ENCODE peak calls at places on chromosomes 6 and 20, in five cellular contexts. C is mesenchymal stem cell, R is MM.1S, T is fibroblast of lung, O is PC-9. A is an unnamed sample.

GRCh38 chr6:112649853-112650252 is 302.7 kb downstream of the RFPL4B start:
- DNase-seq in C (no peak), R (peak), T (no peak), O (no peak), A (no peak)

GRCh38 chr6:22184371-22184770 is 112.5 kb downstream of the PRL start:
- DNase-seq in C (no peak), R (no peak), T (no peak), O (no peak), A (no peak)

GRCh38 chr20:43459022-43459942 is 1.6 kb downstream of the SRSF6 start:
- DNase-seq in C (peak), R (no peak), T (peak), O (no peak), A (no peak)

GRCh38 chr6:47525330-47526057 is 47.9 kb downstream of the CD2AP start:
- DNase-seq in C (no peak), R (no peak), T (no peak), O (no peak), A (no peak)

GRCh38 chr20:57104711-57105110 is 161.7 kb downstream of the BMP7 start:
- DNase-seq in C (no peak), R (no peak), T (no peak), O (no peak), A (no peak)

GRCh38 chr6:55941713-55942112 is 66.3 kb upstream of the BMP5 start:
- DNase-seq in C (no peak), R (no peak), T (no peak), O (no peak), A (no peak)

GRCh38 chr6:3208096-3208774 is 19.2 kb downstream of the TUBB2B start:
- DNase-seq in C (peak), R (no peak), T (peak), O (no peak), A (peak)

GRCh38 chr6:71410164-71410566 is 121.6 kb downstream of the OGFRL1 start:
- DNase-seq in C (no peak), R (peak), T (peak), O (no peak), A (no peak)

GRCh38 chr6:135233676-135234491 is 52.8 kb downstream of the MYB start:
- DNase-seq in C (peak), R (peak), T (no peak), O (no peak), A (no peak)

GRCh38 chr6:133767571-133767970 is 121.3 kb upstream of the TCF21 start:
- DNase-seq in C (no peak), R (no peak), T (peak), O (no peak), A (no peak)

GRCh38 chr20:61814726-61815125 is 251.0 kb downstream of the TAF4 start:
- DNase-seq in C (no peak), R (no peak), T (no peak), O (no peak), A (no peak)

DNA sequence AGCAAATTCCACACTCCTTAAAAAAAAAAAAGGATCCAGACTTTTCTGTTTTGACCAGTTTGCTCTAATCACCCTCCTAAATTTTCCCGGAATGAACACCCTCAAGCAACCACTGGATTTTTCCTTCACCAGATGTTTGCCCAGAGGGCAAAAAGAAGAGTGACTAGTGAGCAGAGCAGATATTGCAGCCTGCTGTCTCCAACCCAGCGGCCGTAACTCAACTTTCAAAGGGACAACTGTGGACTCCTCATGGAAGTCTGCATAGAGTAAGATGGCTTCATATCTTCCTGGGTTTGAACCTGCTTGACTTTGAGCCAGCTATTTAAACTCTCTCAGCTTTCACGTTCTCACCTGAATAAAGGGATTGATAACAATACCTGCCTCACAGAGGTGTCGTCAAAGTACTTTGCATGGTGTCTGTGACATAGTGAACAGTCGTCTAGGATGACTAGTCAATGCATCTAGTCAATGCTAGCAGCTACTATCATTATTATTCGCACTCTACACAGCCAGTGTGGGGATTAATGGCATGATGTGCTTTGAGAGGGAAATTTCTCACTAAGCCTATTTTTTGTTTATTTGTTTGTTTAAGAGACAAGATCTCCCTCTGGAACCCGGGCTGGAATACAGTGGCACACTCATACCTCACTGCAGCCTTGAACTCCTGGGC is 92.2 kb upstream of the HIVEP1 start:
- DNase-seq in C (peak), R (no peak), T (no peak), O (no peak), A (no peak)
- H3K27ac ChIP-seq in C (no peak), R (no peak), T (no peak), O (no peak), A (peak)

GRCh38 chr20:34710568-34710839 is 6.4 kb downstream of the TP53INP2 start:
- DNase-seq in C (no peak), R (no peak), T (no peak), O (no peak), A (no peak)
- H3K4me2 ChIP-seq in C (peak), R (peak), T (peak), O (no peak), A (peak)

DNA sequence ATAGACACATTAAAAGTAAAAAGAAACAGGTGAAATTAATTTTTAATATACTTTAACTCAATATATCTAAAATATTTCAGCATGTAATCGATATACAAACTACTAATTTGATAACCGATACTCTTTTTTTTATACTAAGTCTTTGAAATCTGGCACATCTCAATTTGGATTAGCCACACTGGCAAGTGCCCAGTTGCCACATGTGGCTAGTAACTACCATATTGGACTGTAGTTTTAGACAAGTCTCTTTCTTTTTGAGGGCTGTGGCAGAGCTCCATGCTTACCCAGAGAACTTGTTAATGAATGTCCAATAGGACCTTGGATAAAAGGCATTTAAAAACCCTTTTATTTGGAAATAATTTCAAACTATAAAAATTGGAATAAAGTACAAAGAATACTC is 17.8 kb downstream of the TULP4 start:
- DNase-seq in C (no peak), R (no peak), T (no peak), O (no peak), A (no peak)
- H3K27ac ChIP-seq in C (no peak), R (no peak), T (no peak), O (no peak), A (no peak)

GRCh38 chr6:137049095-137049494 is 4.3 kb upstream of the IL20RA start:
- DNase-seq in C (no peak), R (no peak), T (no peak), O (no peak), A (no peak)

GRCh38 chr6:137043710-137044365 is 927 bp downstream of the IL20RA start:
- DNase-seq in C (peak), R (peak), T (peak), O (peak), A (peak)

GRCh38 chr6:137046871-137047412 is 2.2 kb upstream of the IL20RA start:
- DNase-seq in C (peak), R (no peak), T (no peak), O (no peak), A (no peak)

GRCh38 chr6:137044366-137045220 is at the start of gene IL20RA:
- DNase-seq in C (peak), R (peak), T (peak), O (peak), A (peak)

GRCh38 chr6:137045221-137045789 is 540 bp upstream of the IL20RA start:
- DNase-seq in C (no peak), R (no peak), T (no peak), O (no peak), A (no peak)
- H3K4me2 ChIP-seq in C (no peak), R (peak), T (no peak), O (peak), A (peak)

GRCh38 chr6:125701354-125701668 is 48.1 kb upstream of the HEY2 start:
- DNase-seq in C (no peak), R (no peak), T (no peak), O (no peak), A (no peak)
- H3K27ac ChIP-seq in C (no peak), R (no peak), T (no peak), O (no peak), A (no peak)

GRCh38 chr6:26468829-26469228 is 11.1 kb downstream of the BTN2A1 start:
- DNase-seq in C (no peak), R (no peak), T (no peak), O (no peak), A (no peak)

GRCh38 chr6:26464014-26464413 is 6.3 kb downstream of the BTN2A1 start:
- DNase-seq in C (no peak), R (no peak), T (no peak), O (no peak), A (no peak)

GRCh38 chr6:26465776-26466175 is 8.0 kb downstream of the BTN2A1 start:
- DNase-seq in C (no peak), R (no peak), T (no peak), O (no peak), A (no peak)

GRCh38 chr6:26459023-26459810 is 1.5 kb downstream of the BTN2A1 start:
- DNase-seq in C (peak), R (no peak), T (no peak), O (no peak), A (no peak)

DNA sequence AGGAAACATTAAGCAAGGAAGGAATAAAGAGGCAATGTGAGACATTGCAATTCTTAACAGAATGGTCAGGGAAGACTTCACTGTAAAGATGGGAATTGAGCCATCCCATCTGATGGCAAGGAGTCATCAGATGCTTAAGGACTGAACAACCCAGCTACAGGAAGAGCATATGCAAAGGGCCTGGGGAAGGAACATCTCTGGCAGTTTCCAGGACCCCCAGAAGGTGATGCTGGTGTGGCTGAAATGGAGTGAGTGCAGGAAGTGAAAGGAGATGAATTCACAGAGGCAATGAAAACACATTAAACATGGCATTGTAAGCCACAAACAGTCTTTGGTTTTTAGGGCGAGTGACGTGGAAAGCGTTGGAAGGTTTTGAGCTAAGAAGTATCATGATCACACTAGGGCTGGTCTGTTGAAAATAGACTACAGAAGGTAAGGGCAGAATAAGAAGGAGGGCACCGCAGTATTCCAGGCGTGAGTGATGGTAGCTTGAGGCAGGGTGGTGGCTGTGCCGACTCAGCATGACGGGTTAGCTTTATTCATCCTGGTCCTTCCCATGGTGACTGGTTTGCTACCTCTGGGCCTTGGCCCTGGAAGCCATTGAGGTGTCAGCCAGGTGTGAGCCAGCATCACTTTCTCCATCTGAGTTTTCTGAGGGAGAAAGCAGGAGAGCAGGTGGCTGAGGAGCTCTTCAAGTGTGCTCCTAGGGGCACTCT is 6.8 kb downstream of the BTN2A1 start:
- DNase-seq in C (no peak), R (no peak), T (no peak), O (no peak), A (no peak)
- H3K4me2 ChIP-seq in C (no peak), R (no peak), T (no peak), O (no peak), A (no peak)

GRCh38 chr6:16659471-16660156 is 101.6 kb downstream of the ATXN1 start:
- DNase-seq in C (no peak), R (no peak), T (peak), O (no peak), A (no peak)

GRCh38 chr6:16656451-16656850 is 104.8 kb downstream of the ATXN1 start:
- DNase-seq in C (no peak), R (no peak), T (no peak), O (no peak), A (no peak)

GRCh38 chr6:16658661-16659060 is 102.6 kb downstream of the ATXN1 start:
- DNase-seq in C (no peak), R (no peak), T (no peak), O (no peak), A (no peak)

GRCh38 chr6:16660157-16660497 is 101.1 kb downstream of the ATXN1 start:
- DNase-seq in C (no peak), R (no peak), T (no peak), O (no peak), A (no peak)

DNA sequence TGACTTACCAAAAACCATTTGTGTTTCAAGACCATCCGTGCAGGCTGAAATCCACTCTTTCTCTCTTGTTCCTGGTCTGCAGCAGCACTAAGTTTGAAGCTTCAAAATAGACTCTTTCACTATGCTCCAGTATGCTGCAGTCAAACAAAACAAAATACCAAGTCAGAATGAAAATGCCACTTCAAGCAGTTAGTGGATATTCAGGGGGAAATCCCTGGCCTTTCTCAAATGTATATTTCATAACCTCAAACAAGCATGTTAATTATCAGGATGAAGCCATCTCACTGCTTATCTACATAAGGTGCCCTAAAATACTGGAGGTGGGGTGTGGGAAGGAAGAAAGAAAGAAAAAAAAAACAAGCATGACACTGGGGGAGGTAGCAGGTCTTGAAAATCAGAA is 103.5 kb downstream of the ATXN1 start:
- DNase-seq in C (no peak), R (no peak), T (no peak), O (no peak), A (no peak)
- H3K27ac ChIP-seq in C (no peak), R (no peak), T (no peak), O (no peak), A (no peak)

DNA sequence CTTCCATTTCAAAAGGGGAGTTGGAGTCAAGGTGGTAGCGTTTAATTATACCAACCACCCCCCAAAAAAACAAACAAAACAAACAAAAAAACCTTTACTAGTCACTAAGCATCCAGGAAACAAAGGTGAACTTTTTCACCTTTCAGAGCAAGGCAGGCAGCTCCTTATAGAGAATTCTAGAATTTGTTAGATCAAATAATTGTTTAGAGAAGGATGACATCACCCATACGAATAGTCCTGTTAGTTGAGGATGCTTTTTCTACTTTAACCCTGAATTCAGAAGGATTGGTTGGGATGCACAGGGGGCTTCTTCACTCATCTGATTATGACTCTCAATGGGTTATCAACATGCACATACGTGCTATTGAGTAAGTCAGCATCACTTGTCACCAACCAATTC is 44.3 kb downstream of the GNAS start:
- DNase-seq in C (no peak), R (no peak), T (no peak), O (no peak), A (no peak)
- H3K4me2 ChIP-seq in C (no peak), R (no peak), T (peak), O (no peak), A (peak)

GRCh38 chr6:13988049-13988738 is 63.4 kb downstream of the RNF182 start:
- DNase-seq in C (no peak), R (no peak), T (no peak), O (no peak), A (no peak)

GRCh38 chr6:13987400-13987865 is 62.7 kb downstream of the RNF182 start:
- DNase-seq in C (no peak), R (no peak), T (no peak), O (no peak), A (no peak)

GRCh38 chr6:13985663-13986325 is 61.0 kb downstream of the RNF182 start:
- DNase-seq in C (no peak), R (no peak), T (no peak), O (no peak), A (no peak)

GRCh38 chr6:13988908-13989307 is 64.2 kb downstream of the RNF182 start:
- DNase-seq in C (no peak), R (no peak), T (no peak), O (no peak), A (no peak)

GRCh38 chr6:13986700-13987399 is 62.1 kb downstream of the RNF182 start:
- DNase-seq in C (no peak), R (no peak), T (no peak), O (no peak), A (no peak)
- H3K27ac ChIP-seq in C (no peak), R (no peak), T (no peak), O (no peak), A (no peak)